ENCODE peak calls at places on chromosomes 4 and X, in four cellular contexts. One of them, this sample, is unnamed.

GRCh38 chr4:128286474-128287158 is 997 bp downstream of the PGRMC2 start:
- DNase-seq in astrocyte of the spinal cord: peak
- DNase-seq in heart left ventricle: no peak
- DNase-seq in AG04450: no peak
- DNase-seq in this sample: no peak

GRCh38 chr4:128823025-128823661 is 13.6 kb downstream of the JADE1 start:
- DNase-seq in astrocyte of the spinal cord: peak
- DNase-seq in heart left ventricle: no peak
- DNase-seq in AG04450: peak
- DNase-seq in this sample: no peak

GRCh38 chr4:112509243-112510190 is 6.5 kb downstream of the NEUROG2 start:
- DNase-seq in astrocyte of the spinal cord: no peak
- DNase-seq in heart left ventricle: no peak
- DNase-seq in AG04450: no peak
- DNase-seq in this sample: no peak

GRCh38 chr4:23878235-23878861 is 11.5 kb downstream of the PPARGC1A start:
- DNase-seq in astrocyte of the spinal cord: no peak
- DNase-seq in heart left ventricle: no peak
- DNase-seq in AG04450: no peak
- DNase-seq in this sample: no peak

GRCh38 chr4:155818639-155819038 is 47.4 kb downstream of the ASIC5 start:
- DNase-seq in astrocyte of the spinal cord: no peak
- DNase-seq in heart left ventricle: no peak
- DNase-seq in AG04450: no peak
- DNase-seq in this sample: no peak

GRCh38 chr4:55125087-55125721 is at the start of gene KDR:
- DNase-seq in astrocyte of the spinal cord: peak
- DNase-seq in heart left ventricle: peak
- DNase-seq in AG04450: no peak
- DNase-seq in this sample: no peak

GRCh38 chr4:138115053-138115452 is 127.1 kb downstream of the SLC7A11 start:
- DNase-seq in astrocyte of the spinal cord: no peak
- DNase-seq in heart left ventricle: no peak
- DNase-seq in AG04450: no peak
- DNase-seq in this sample: no peak

GRCh38 chrX:69314436-69315348 is 149.4 kb upstream of the PJA1 start:
- DNase-seq in astrocyte of the spinal cord: no peak
- DNase-seq in heart left ventricle: peak
- DNase-seq in AG04450: no peak
- DNase-seq in this sample: no peak

GRCh38 chrX:150364347-150365050 is 1.4 kb downstream of the MAMLD1 start:
- DNase-seq in astrocyte of the spinal cord: peak
- DNase-seq in heart left ventricle: peak
- DNase-seq in AG04450: no peak
- DNase-seq in this sample: peak

GRCh38 chr4:64781737-64782326 is 372.6 kb upstream of the TECRL start:
- DNase-seq in astrocyte of the spinal cord: peak
- DNase-seq in heart left ventricle: no peak
- DNase-seq in AG04450: no peak
- DNase-seq in this sample: no peak

GRCh38 chr4:7304436-7304835 is 112.1 kb downstream of the SORCS2 start:
- DNase-seq in astrocyte of the spinal cord: no peak
- DNase-seq in heart left ventricle: no peak
- DNase-seq in AG04450: no peak
- DNase-seq in this sample: no peak

GRCh38 chr4:152516156-152516555 is 19.7 kb downstream of the FBXW7 start:
- DNase-seq in astrocyte of the spinal cord: no peak
- DNase-seq in heart left ventricle: no peak
- DNase-seq in AG04450: no peak
- DNase-seq in this sample: no peak

GRCh38 chrX:31092476-31092875 is 20.6 kb upstream of the FTHL17 start:
- DNase-seq in astrocyte of the spinal cord: no peak
- DNase-seq in heart left ventricle: peak
- DNase-seq in AG04450: no peak
- DNase-seq in this sample: no peak

GRCh38 chr4:148852092-148852699 is 410.0 kb upstream of the NR3C2 start:
- DNase-seq in astrocyte of the spinal cord: no peak
- DNase-seq in heart left ventricle: no peak
- DNase-seq in AG04450: no peak
- DNase-seq in this sample: no peak

GRCh38 chrX:150766351-150767044 is 73.3 kb downstream of the MTMR1 start:
- DNase-seq in astrocyte of the spinal cord: no peak
- DNase-seq in heart left ventricle: no peak
- DNase-seq in AG04450: no peak
- DNase-seq in this sample: no peak

GRCh38 chrX:119605398-119605738 is 856 bp downstream of the NKRF start:
- DNase-seq in astrocyte of the spinal cord: no peak
- DNase-seq in heart left ventricle: no peak
- DNase-seq in AG04450: no peak
- DNase-seq in this sample: peak

GRCh38 chr4:23097251-23097650 is 404.5 kb downstream of the GBA3 start:
- DNase-seq in astrocyte of the spinal cord: peak
- DNase-seq in heart left ventricle: no peak
- DNase-seq in AG04450: no peak
- DNase-seq in this sample: no peak

GRCh38 chr4:2352171-2352570 is 66.3 kb downstream of the ZFYVE28 start:
- DNase-seq in astrocyte of the spinal cord: no peak
- DNase-seq in heart left ventricle: peak
- DNase-seq in AG04450: no peak
- DNase-seq in this sample: no peak

GRCh38 chrX:74246524-74246923 is 57.5 kb upstream of the ZCCHC13 start:
- DNase-seq in astrocyte of the spinal cord: no peak
- DNase-seq in heart left ventricle: no peak
- DNase-seq in AG04450: no peak
- DNase-seq in this sample: no peak

GRCh38 chr4:153919667-153920066 is 130.8 kb upstream of the SFRP2 start:
- DNase-seq in astrocyte of the spinal cord: no peak
- DNase-seq in heart left ventricle: no peak
- DNase-seq in AG04450: no peak
- DNase-seq in this sample: no peak

GRCh38 chr4:80360900-80361299 is 25.4 kb downstream of the CFAP299 start:
- DNase-seq in astrocyte of the spinal cord: no peak
- DNase-seq in heart left ventricle: no peak
- DNase-seq in AG04450: no peak
- DNase-seq in this sample: no peak

GRCh38 chr4:145216532-145216931 is 36.1 kb upstream of the OTUD4 start:
- DNase-seq in astrocyte of the spinal cord: peak
- DNase-seq in heart left ventricle: no peak
- DNase-seq in AG04450: no peak
- DNase-seq in this sample: no peak

GRCh38 chr4:97646997-97647396 is 496.3 kb downstream of the STPG2 start:
- DNase-seq in astrocyte of the spinal cord: peak
- DNase-seq in heart left ventricle: no peak
- DNase-seq in AG04450: no peak
- DNase-seq in this sample: no peak

GRCh38 chr4:28225005-28225404 is 1364.4 kb downstream of the STIM2 start:
- DNase-seq in astrocyte of the spinal cord: peak
- DNase-seq in heart left ventricle: no peak
- DNase-seq in AG04450: no peak
- DNase-seq in this sample: no peak

GRCh38 chrX:23742693-23743622 is at the start of gene ACOT9:
- DNase-seq in astrocyte of the spinal cord: peak
- DNase-seq in heart left ventricle: peak
- DNase-seq in AG04450: peak
- DNase-seq in this sample: peak

GRCh38 chr4:102616661-102617060 is 115.5 kb downstream of the NFKB1 start:
- DNase-seq in astrocyte of the spinal cord: no peak
- DNase-seq in heart left ventricle: no peak
- DNase-seq in AG04450: no peak
- DNase-seq in this sample: no peak

GRCh38 chrX:153925387-153925738 is 701 bp downstream of the ARHGAP4 start:
- DNase-seq in astrocyte of the spinal cord: no peak
- DNase-seq in heart left ventricle: no peak
- DNase-seq in AG04450: no peak
- DNase-seq in this sample: no peak

GRCh38 chr4:128707864-128708263 is 101.6 kb upstream of the JADE1 start:
- DNase-seq in astrocyte of the spinal cord: no peak
- DNase-seq in heart left ventricle: no peak
- DNase-seq in AG04450: no peak
- DNase-seq in this sample: no peak

GRCh38 chr4:183173580-183174526 is 74.8 kb downstream of the WWC2 start:
- DNase-seq in astrocyte of the spinal cord: peak
- DNase-seq in heart left ventricle: no peak
- DNase-seq in AG04450: no peak
- DNase-seq in this sample: no peak

GRCh38 chr4:183624548-183624947 is 34.4 kb downstream of the RWDD4 start:
- DNase-seq in astrocyte of the spinal cord: no peak
- DNase-seq in heart left ventricle: no peak
- DNase-seq in AG04450: no peak
- DNase-seq in this sample: no peak

GRCh38 chrX:149962859-149963757 is 24.8 kb upstream of the EOLA2 start:
- DNase-seq in astrocyte of the spinal cord: peak
- DNase-seq in heart left ventricle: peak
- DNase-seq in AG04450: peak
- DNase-seq in this sample: peak

GRCh38 chrX:13885591-13885990 is 68.7 kb upstream of the GPM6B start:
- DNase-seq in astrocyte of the spinal cord: no peak
- DNase-seq in heart left ventricle: no peak
- DNase-seq in AG04450: no peak
- DNase-seq in this sample: no peak

GRCh38 chr4:186058253-186058979 is 10.5 kb upstream of the TLR3 start:
- DNase-seq in astrocyte of the spinal cord: no peak
- DNase-seq in heart left ventricle: no peak
- DNase-seq in AG04450: no peak
- DNase-seq in this sample: no peak

GRCh38 chrX:71111141-71111843 is at the start of gene IL2RG:
- DNase-seq in astrocyte of the spinal cord: no peak
- DNase-seq in heart left ventricle: no peak
- DNase-seq in AG04450: no peak
- DNase-seq in this sample: peak

GRCh38 chrX:109855501-109855900 is 122.4 kb upstream of the ACSL4 start:
- DNase-seq in astrocyte of the spinal cord: no peak
- DNase-seq in heart left ventricle: no peak
- DNase-seq in AG04450: no peak
- DNase-seq in this sample: no peak

GRCh38 chr4:40247350-40247749 is 50.5 kb downstream of the RHOH start:
- DNase-seq in astrocyte of the spinal cord: no peak
- DNase-seq in heart left ventricle: no peak
- DNase-seq in AG04450: no peak
- DNase-seq in this sample: peak

GRCh38 chr4:125315571-125316390 is 1.0 kb downstream of the FAT4 start:
- DNase-seq in astrocyte of the spinal cord: peak
- DNase-seq in heart left ventricle: peak
- DNase-seq in AG04450: no peak
- DNase-seq in this sample: peak
- TF ChIP-seq CTCF in astrocyte of the spinal cord: peak
- TF ChIP-seq CTCF in heart left ventricle: no peak
- TF ChIP-seq CTCF in AG04450: peak
- TF ChIP-seq CTCF in this sample: no peak

GRCh38 chr4:75612306-75612705 is 18.0 kb downstream of the CDKL2 start:
- DNase-seq in astrocyte of the spinal cord: no peak
- DNase-seq in heart left ventricle: no peak
- DNase-seq in AG04450: no peak
- DNase-seq in this sample: no peak
- TF ChIP-seq CTCF in astrocyte of the spinal cord: no peak
- TF ChIP-seq CTCF in heart left ventricle: no peak
- TF ChIP-seq CTCF in AG04450: no peak
- TF ChIP-seq CTCF in this sample: no peak

GRCh38 chrX:132489256-132490085 is 633 bp upstream of the MBNL3 start:
- DNase-seq in astrocyte of the spinal cord: peak
- DNase-seq in heart left ventricle: peak
- DNase-seq in AG04450: no peak
- DNase-seq in this sample: peak
- TF ChIP-seq CTCF in astrocyte of the spinal cord: no peak
- TF ChIP-seq CTCF in heart left ventricle: no peak
- TF ChIP-seq CTCF in AG04450: no peak
- TF ChIP-seq CTCF in this sample: no peak

GRCh38 chr4:169940460-169940859 is 85.7 kb downstream of the MFAP3L start:
- DNase-seq in astrocyte of the spinal cord: no peak
- DNase-seq in heart left ventricle: no peak
- DNase-seq in AG04450: no peak
- DNase-seq in this sample: no peak
- TF ChIP-seq CTCF in astrocyte of the spinal cord: peak
- TF ChIP-seq CTCF in heart left ventricle: no peak
- TF ChIP-seq CTCF in AG04450: no peak
- TF ChIP-seq CTCF in this sample: no peak

GRCh38 chr4:41718907-41719306 is 29.6 kb downstream of the PHOX2B start:
- DNase-seq in astrocyte of the spinal cord: peak
- DNase-seq in heart left ventricle: no peak
- DNase-seq in AG04450: no peak
- DNase-seq in this sample: no peak

GRCh38 chr4:41714601-41715000 is 33.9 kb downstream of the PHOX2B start:
- DNase-seq in astrocyte of the spinal cord: no peak
- DNase-seq in heart left ventricle: no peak
- DNase-seq in AG04450: no peak
- DNase-seq in this sample: no peak

GRCh38 chr4:41713768-41714167 is 34.8 kb downstream of the PHOX2B start:
- DNase-seq in astrocyte of the spinal cord: no peak
- DNase-seq in heart left ventricle: no peak
- DNase-seq in AG04450: no peak
- DNase-seq in this sample: no peak

GRCh38 chr4:41712413-41712812 is 36.1 kb downstream of the PHOX2B start:
- DNase-seq in astrocyte of the spinal cord: no peak
- DNase-seq in heart left ventricle: no peak
- DNase-seq in AG04450: no peak
- DNase-seq in this sample: no peak

GRCh38 chr4:41715155-41715554 is 33.4 kb downstream of the PHOX2B start:
- DNase-seq in astrocyte of the spinal cord: no peak
- DNase-seq in heart left ventricle: no peak
- DNase-seq in AG04450: no peak
- DNase-seq in this sample: no peak
- TF ChIP-seq CTCF in astrocyte of the spinal cord: no peak
- TF ChIP-seq CTCF in heart left ventricle: no peak
- TF ChIP-seq CTCF in AG04450: no peak
- TF ChIP-seq CTCF in this sample: no peak

DNA sequence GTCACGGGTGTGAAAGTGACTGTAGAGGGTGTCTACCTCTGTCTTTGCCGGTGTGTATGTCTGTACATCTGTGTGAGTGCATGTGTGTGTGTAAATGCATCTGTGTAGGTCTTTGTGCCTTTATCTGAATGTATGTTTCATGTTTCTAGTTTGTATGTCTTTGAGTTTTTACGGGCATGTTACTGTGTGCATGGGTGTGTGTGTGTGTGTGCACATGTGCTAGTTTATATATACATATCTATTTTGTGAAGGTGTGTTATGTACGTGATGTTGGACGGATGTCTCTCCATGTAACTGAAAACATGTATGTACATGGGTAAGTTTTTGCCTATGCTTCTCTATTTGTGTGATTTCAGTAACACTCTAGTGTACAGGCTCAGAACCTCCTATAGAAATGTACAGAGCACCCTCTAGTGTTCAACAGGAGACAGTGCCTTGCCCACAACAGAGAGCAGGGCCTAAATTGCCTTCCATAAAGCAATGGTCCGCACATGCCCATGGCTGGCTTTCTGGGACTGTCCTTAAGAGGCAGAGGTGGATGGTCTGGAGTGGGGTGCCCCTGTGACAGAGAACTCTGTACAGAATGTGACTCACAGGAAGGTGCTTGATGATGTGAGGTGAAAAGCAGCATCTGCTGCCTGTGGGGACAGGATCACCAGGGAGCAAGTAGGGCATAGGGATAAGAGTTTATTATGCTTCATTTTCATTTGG is 343.5 kb downstream of the RAPGEF2 start:
- DNase-seq in astrocyte of the spinal cord: peak
- DNase-seq in heart left ventricle: peak
- DNase-seq in AG04450: peak
- DNase-seq in this sample: no peak
- TF ChIP-seq CTCF in astrocyte of the spinal cord: peak
- TF ChIP-seq CTCF in heart left ventricle: peak
- TF ChIP-seq CTCF in AG04450: peak
- TF ChIP-seq CTCF in this sample: peak

GRCh38 chrX:73213734-73214133 is 917 bp downstream of the NAP1L2 start:
- DNase-seq in astrocyte of the spinal cord: no peak
- DNase-seq in heart left ventricle: no peak
- DNase-seq in AG04450: no peak
- DNase-seq in this sample: no peak
- TF ChIP-seq CTCF in astrocyte of the spinal cord: no peak
- TF ChIP-seq CTCF in heart left ventricle: no peak
- TF ChIP-seq CTCF in AG04450: no peak
- TF ChIP-seq CTCF in this sample: no peak